ENCODE peak calls at places on chromosomes 3 and 15, in ten cellular contexts. S is NAMALWA; C is stimulated activated CD4-positive, alpha-beta T cell treated with anti-CD3 and anti-CD28 coated beads, Interleukin-2, amount 100 ng/mL, for 24 hours; V is HS-5; W is GM03348; P is NCI-H1105; T is midbrain; K is NCI-H460; J is aorta; H is neural crest cell. Q is an unnamed sample.
A peak's percentile ranks its signal among the peaks of the same experiment; 100 is the strongest.

GRCh38 chr3:19467761-19468160 is 319.5 kb downstream of the KCNH8 start:
- DNase-seq in P (no peak), C (no peak), K (no peak), V (no peak), T (no peak), H (no peak), J (no peak), W (no peak), S (no peak), Q (no peak)

GRCh38 chr3:113255100-113255853 is 43.9 kb downstream of the BOC start:
- DNase-seq in H (no peak), K (no peak), W (peak; percentile 59), P (no peak), S (peak; percentile 2), C (no peak), T (no peak), J (no peak), V (no peak), Q (no peak)

GRCh38 chr3:33775363-33775762 is 23.1 kb upstream of the PDCD6IP start:
- DNase-seq in P (no peak), K (no peak), S (no peak), T (no peak), C (no peak), W (no peak), J (no peak), V (no peak), H (no peak), Q (no peak)

GRCh38 chr15:54428596-54428995 is 450.4 kb downstream of the UNC13C start:
- DNase-seq in J (no peak), T (no peak), H (no peak), K (no peak), V (no peak), P (no peak), C (no peak), W (no peak), S (no peak), Q (no peak)

GRCh38 chr15:68220967-68221366 is 8.6 kb downstream of the CLN6 start:
- DNase-seq in K (no peak), S (no peak), C (no peak), V (no peak), J (no peak), H (no peak), W (no peak), P (no peak), T (no peak), Q (no peak)

GRCh38 chr3:190617185-190617584 is 103.3 kb downstream of the IL1RAP start:
- DNase-seq in T (no peak), K (no peak), S (peak; percentile 88), C (peak; percentile 41), W (no peak), H (no peak), V (no peak), J (no peak), P (no peak), Q (no peak)

GRCh38 chr3:170585008-170585936 is 603 bp downstream of the SLC7A14 start:
- DNase-seq in W (peak; percentile 55), V (no peak), K (no peak), C (no peak), P (peak; percentile 52), H (peak; percentile 1), T (peak; percentile 7), S (no peak), J (peak; percentile 72), Q (no peak)

GRCh38 chr15:85689729-85690128 is 105.0 kb downstream of the KLHL25 start:
- DNase-seq in J (no peak), P (no peak), W (peak; percentile 58), V (no peak), K (no peak), C (peak; percentile 64), H (peak; percentile 11), T (peak; percentile 49), S (peak; percentile 89), Q (no peak)

GRCh38 chr15:36358094-36358961 is 221.1 kb upstream of the CDIN1 start:
- DNase-seq in C (no peak), W (peak; percentile 66), J (no peak), S (no peak), P (no peak), K (no peak), T (no peak), H (no peak), V (peak; percentile 77), Q (no peak)

GRCh38 chr3:38283810-38284775 is 2.0 kb downstream of the SLC22A14 start:
- DNase-seq in J (no peak), V (peak; percentile 15), P (no peak), C (no peak), K (no peak), W (peak; percentile 85), T (no peak), H (no peak), S (no peak), Q (no peak)

GRCh38 chr3:30232142-30232541 is 374.3 kb upstream of the TGFBR2 start:
- DNase-seq in H (no peak), V (no peak), K (no peak), C (no peak), S (no peak), P (no peak), T (no peak), J (no peak), W (peak; percentile 24), Q (no peak)

GRCh38 chr15:40964006-40964405 is 10.7 kb downstream of the CHAC1 start:
- DNase-seq in C (no peak), S (no peak), P (no peak), J (no peak), K (no peak), V (no peak), W (no peak), T (no peak), H (no peak), Q (no peak)

GRCh38 chr3:128922804-128923459 is 43.5 kb downstream of the ACAD9 start:
- DNase-seq in P (no peak), S (no peak), H (no peak), J (no peak), C (peak; percentile 59), V (no peak), W (no peak), K (no peak), T (no peak), Q (no peak)

GRCh38 chr3:3260870-3261269 is 81.4 kb upstream of the CRBN start:
- DNase-seq in K (no peak), T (no peak), S (no peak), C (no peak), H (no peak), J (no peak), P (no peak), V (no peak), W (no peak), Q (no peak)

GRCh38 chr3:146256851-146257486 is 6.1 kb upstream of the PLSCR4 start:
- DNase-seq in V (no peak), H (no peak), C (no peak), W (no peak), K (no peak), P (no peak), T (no peak), S (no peak), J (no peak), Q (no peak)

GRCh38 chr3:122074621-122075265 is 19.6 kb downstream of the CD86 start:
- DNase-seq in P (no peak), J (no peak), V (no peak), H (no peak), K (no peak), W (no peak), T (peak; percentile 21), C (no peak), S (peak; percentile 34), Q (no peak)

GRCh38 chr15:44535509-44536297 is 1.2 kb upstream of the EIF3J start:
- DNase-seq in H (no peak), T (no peak), V (no peak), S (no peak), K (no peak), P (no peak), J (no peak), C (peak; percentile 37), W (peak; percentile 25), Q (no peak)

GRCh38 chr3:182370949-182371348 is 422.4 kb upstream of the ATP11B start:
- DNase-seq in W (no peak), T (no peak), H (no peak), J (no peak), S (no peak), P (no peak), V (peak; percentile 29), C (no peak), K (no peak), Q (no peak)

GRCh38 chr3:56989434-56990294 is 70.8 kb upstream of the SPATA12 start:
- DNase-seq in S (no peak), V (no peak), C (no peak), P (no peak), H (no peak), J (no peak), W (no peak), K (no peak), T (no peak), Q (no peak)

GRCh38 chr15:75197062-75197630 is 4.5 kb upstream of the C15orf39 start:
- DNase-seq in S (no peak), J (no peak), H (no peak), C (no peak), V (no peak), P (no peak), K (no peak), T (no peak), W (no peak), Q (no peak)

GRCh38 chr15:32119286-32119685 is 89.0 kb downstream of the CHRNA7 start:
- DNase-seq in W (no peak), S (no peak), J (no peak), H (no peak), K (no peak), C (no peak), T (no peak), V (no peak), P (no peak), Q (no peak)

GRCh38 chr15:93067649-93068085 is 21.3 kb downstream of the RGMA start:
- DNase-seq in H (no peak), K (no peak), W (no peak), T (no peak), C (no peak), P (no peak), S (no peak), J (no peak), V (no peak), Q (no peak)

GRCh38 chr3:196499807-196500524 is 3.6 kb downstream of the RNF168 start:
- DNase-seq in W (no peak), C (peak; percentile 52), S (no peak), V (no peak), H (no peak), K (no peak), P (no peak), T (no peak), J (no peak), Q (no peak)

GRCh38 chr3:105869531-105869833 is 670 bp upstream of the CBLB start:
- DNase-seq in S (no peak), C (no peak), K (no peak), T (no peak), W (no peak), V (no peak), H (no peak), J (no peak), P (no peak), Q (no peak)

GRCh38 chr3:65833761-65834505 is 204.8 kb downstream of the MAGI1 start:
- DNase-seq in W (peak; percentile 66), T (no peak), S (no peak), C (no peak), K (no peak), H (no peak), J (no peak), P (no peak), V (peak; percentile 71), Q (no peak)

GRCh38 chr15:90930861-90931629 is 1.3 kb downstream of the HDDC3 start:
- DNase-seq in W (no peak), P (no peak), H (no peak), C (no peak), S (no peak), K (no peak), T (no peak), J (no peak), V (no peak), Q (no peak)

GRCh38 chr3:60323651-60324050 is 927.6 kb downstream of the FHIT start:
- DNase-seq in S (no peak), K (no peak), H (no peak), C (no peak), P (no peak), J (no peak), V (no peak), W (no peak), T (no peak), Q (no peak)

Q was measured in SK-N-MC.